ENCODE peak calls at places on chromosomes 3 and 15, in six cellular contexts. W, S, A, E, L and Y are unnamed samples.
A peak's percentile ranks its signal among the peaks of the same experiment; 100 is the strongest.

GRCh38 chr15:31275331-31276262 is 51.0 kb upstream of the KLF13 start:
- DNase-seq in A (no peak), L (no peak), S (no peak), W (no peak), E (no peak), Y (no peak)

GRCh38 chr3:114128231-114128630 is 50.6 kb downstream of the DRD3 start:
- DNase-seq in E (no peak), W (no peak), A (peak; percentile 44), S (no peak), L (no peak), Y (no peak)

GRCh38 chr3:136070953-136071949 is 105.7 kb downstream of the PPP2R3A start:
- DNase-seq in S (no peak), E (no peak), W (peak; percentile 2), A (peak; percentile 35), L (no peak), Y (peak; percentile 20)

GRCh38 chr3:112889357-112889756 is 42.7 kb upstream of the CD200R1L start:
- DNase-seq in L (no peak), A (no peak), W (no peak), S (no peak), E (no peak), Y (no peak)

GRCh38 chr3:43296565-43296964 is 10.2 kb downstream of the SNRK start:
- DNase-seq in L (no peak), W (peak; percentile 37), E (no peak), A (peak; percentile 24), S (no peak), Y (peak; percentile 90)

GRCh38 chr15:62269504-62269903 is 104.4 kb upstream of the C2CD4B start:
- DNase-seq in L (no peak), S (no peak), W (no peak), E (no peak), A (no peak), Y (peak; percentile 2)

GRCh38 chr3:80733522-80734176 is 965.9 kb upstream of the ROBO1 start:
- DNase-seq in L (peak; percentile 26), S (no peak), E (peak; percentile 95), A (peak; percentile 100), W (peak; percentile 80), Y (peak; percentile 44)

GRCh38 chr15:60479711-60480110 is 769 bp upstream of the ICE2 start:
- DNase-seq in S (peak; percentile 15), L (no peak), W (peak; percentile 14), A (no peak), E (no peak), Y (peak; percentile 33)

GRCh38 chr3:38111696-38112377 is 25.1 kb downstream of the ACAA1 start:
- DNase-seq in A (no peak), S (no peak), E (no peak), L (no peak), W (no peak), Y (peak; percentile 41)

GRCh38 chr3:190117995-190118394 is 2.7 kb downstream of the P3H2 start:
- DNase-seq in L (no peak), E (no peak), S (no peak), A (peak; percentile 27), W (no peak), Y (no peak)

GRCh38 chr3:108183178-108183577 is 39.0 kb downstream of the IFT57 start:
- DNase-seq in A (no peak), L (no peak), S (no peak), W (no peak), E (no peak), Y (peak; percentile 51)

GRCh38 chr3:194134231-194134756 is 1.7 kb upstream of the HES1 start:
- DNase-seq in S (no peak), A (no peak), W (peak; percentile 75), E (no peak), L (no peak), Y (peak; percentile 93)

GRCh38 chr15:38196116-38196515 is 56.5 kb upstream of the SPRED1 start:
- DNase-seq in A (no peak), L (no peak), S (no peak), E (no peak), W (no peak), Y (no peak)

GRCh38 chr3:172984938-172985337 is 156.1 kb downstream of the SPATA16 start:
- DNase-seq in L (no peak), A (no peak), E (no peak), S (no peak), W (no peak), Y (no peak)

GRCh38 chr3:71658131-71658530 is 67.1 kb downstream of the EIF4E3 start:
- DNase-seq in L (peak; percentile 28), A (peak; percentile 99), S (no peak), W (no peak), E (no peak), Y (no peak)

GRCh38 chr3:37814547-37814946 is 47.1 kb upstream of the CTDSPL start:
- DNase-seq in L (no peak), E (no peak), W (no peak), A (peak; percentile 9), S (no peak), Y (peak; percentile 16)

GRCh38 chr15:80887148-80887547 is 102.5 kb downstream of the MESD start:
- DNase-seq in S (no peak), W (no peak), A (no peak), L (peak; percentile 41), E (no peak), Y (no peak)

GRCh38 chr3:132232231-132232792 is 84.9 kb upstream of the ACP3 start:
- DNase-seq in W (no peak), S (no peak), L (no peak), A (no peak), E (no peak), Y (peak; percentile 20)

GRCh38 chr3:16060358-16060852 is 114.1 kb upstream of the GALNT15 start:
- DNase-seq in L (peak; percentile 98), A (peak; percentile 82), E (peak; percentile 98), W (peak; percentile 6), S (no peak), Y (no peak)
- TF ChIP-seq MYC in L (peak; percentile 83), A (peak; percentile 97), E (peak; percentile 96), W (no peak), S (no peak), Y (no peak)

DNA sequence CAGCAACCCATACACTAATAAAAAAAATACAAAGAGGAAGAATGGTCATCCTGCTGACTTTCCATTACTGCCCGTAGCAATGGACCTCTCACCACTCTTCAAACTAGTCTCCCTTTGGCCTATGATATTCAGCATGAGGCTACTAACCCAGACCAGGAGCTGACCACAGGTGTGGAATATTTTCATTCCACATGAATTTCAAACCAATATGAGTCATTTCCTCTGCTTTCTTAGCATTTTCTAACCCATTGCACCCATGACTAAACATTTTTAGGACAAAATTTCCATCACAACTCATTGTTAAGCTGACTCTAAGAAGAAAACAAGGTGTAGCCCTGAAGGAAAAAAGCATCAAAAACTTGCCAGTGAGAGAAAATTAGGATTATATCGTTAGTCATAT is 34.0 kb upstream of the ZPLD1 start:
- DNase-seq in W (no peak), E (no peak), A (peak; percentile 17), S (no peak), L (no peak), Y (no peak)
- TF ChIP-seq MYC in W (no peak), E (no peak), A (no peak), S (no peak), L (no peak), Y (no peak)

DNA sequence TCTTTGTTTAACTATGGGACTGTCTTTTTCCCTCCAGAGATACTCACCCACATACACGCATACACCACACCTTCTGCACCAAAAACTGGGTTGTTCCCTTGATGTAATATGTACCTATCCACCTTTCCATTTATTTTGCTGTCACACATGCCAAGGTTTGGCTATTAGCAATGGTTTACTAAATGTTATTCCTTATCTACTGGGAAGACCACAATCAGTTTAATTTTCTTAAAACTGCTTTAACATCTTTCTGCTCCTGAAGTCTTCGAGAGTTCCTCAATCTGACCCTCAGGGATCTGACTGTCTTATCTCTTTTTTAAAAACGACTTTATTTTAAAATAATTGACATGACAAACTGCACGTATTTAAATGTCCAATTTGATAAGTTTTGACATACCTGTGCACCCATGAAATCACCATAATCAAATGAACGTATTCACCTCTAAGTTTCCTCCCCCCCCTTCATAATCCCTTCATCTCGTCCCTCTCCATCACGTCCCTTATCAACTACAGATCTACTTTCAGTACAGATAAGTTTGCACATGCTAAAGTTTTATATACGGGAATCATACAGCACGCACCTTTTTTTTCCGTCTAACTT is 805 bp upstream of the TRPM7 start:
- DNase-seq in W (no peak), S (peak; percentile 7), L (no peak), A (no peak), E (no peak), Y (no peak)
- TF ChIP-seq MYC in W (no peak), S (no peak), L (no peak), A (no peak), E (no peak), Y (no peak)

DNA sequence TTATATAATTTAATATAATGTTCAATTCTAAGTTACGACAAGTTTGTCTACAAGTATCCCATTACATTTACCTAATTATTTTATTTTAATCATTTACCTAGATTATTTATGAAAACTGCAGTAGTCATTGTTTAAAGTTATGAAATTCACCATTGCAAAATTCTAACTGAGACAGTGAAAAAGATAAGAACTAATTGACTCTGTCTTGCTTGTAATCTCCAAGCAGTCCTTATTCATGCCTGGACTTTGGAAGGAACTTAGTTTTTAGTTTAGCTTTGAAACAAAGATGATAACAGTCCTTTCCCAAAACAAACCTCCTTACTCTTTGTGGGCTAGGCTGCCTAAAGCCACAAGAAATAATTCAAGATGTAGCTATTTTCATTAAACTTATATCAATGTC is 165.0 kb downstream of the SUCNR1 start:
- DNase-seq in W (no peak), L (no peak), E (no peak), S (no peak), A (no peak), Y (no peak)
- TF ChIP-seq MYC in W (no peak), L (no peak), E (no peak), S (no peak), A (no peak), Y (no peak)

DNA sequence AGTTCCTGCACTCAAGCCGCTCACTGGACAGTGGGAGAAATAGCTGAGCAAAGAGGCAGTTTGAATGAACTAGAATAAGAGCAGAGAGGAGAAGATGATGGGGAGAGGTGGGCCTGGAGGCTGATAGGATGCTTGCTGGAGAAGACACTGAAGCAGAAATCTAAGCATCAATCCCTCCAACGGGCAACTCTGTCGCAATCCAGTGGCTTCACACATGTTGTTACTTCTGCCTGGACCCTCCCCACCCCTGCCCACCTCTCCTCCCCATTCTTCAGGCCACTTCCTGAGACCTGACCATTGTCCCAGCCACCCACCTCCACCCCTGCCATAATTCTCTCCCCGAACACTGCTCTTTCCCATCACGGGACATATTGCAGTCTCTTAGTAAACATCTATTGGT is 76.0 kb downstream of the SRGAP3 start:
- DNase-seq in E (no peak), A (no peak), S (no peak), L (no peak), W (no peak), Y (peak; percentile 71)
- TF ChIP-seq MYC in E (no peak), A (no peak), S (no peak), L (no peak), W (no peak), Y (no peak)

DNA sequence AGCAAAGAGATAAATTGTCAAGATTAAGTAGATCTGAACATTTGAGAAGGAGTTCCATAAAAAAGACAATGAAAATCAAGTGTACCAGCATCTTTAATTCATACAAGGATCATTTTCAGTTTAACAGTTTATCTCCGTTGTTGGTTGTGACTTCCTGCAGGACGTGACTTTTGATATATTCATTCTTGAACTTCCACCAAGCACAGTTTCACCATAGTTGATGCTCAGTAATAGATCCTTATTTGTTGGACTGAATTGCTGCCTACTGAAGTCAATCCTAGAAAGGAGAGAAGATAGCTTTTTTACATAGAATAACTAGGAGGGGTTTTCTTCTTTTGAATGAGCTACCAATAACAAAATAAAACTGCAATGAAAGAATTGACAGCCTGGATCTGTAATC is 408.2 kb downstream of the LPP start:
- DNase-seq in E (no peak), A (no peak), W (no peak), L (no peak), S (no peak), Y (no peak)
- TF ChIP-seq MYC in E (no peak), A (no peak), W (no peak), L (no peak), S (no peak), Y (no peak)